ENCODE peak calls at places on chromosome 19, in eight cellular contexts. Z is transverse colon, S is substantia nigra, O is activated T-helper 1 cell treated with Interleukin-2 at 50 U/mL for 16 hours, X is cardiac fibroblast, W is upper lobe of left lung, T is posterior cingulate gyrus, C is WERI-Rb-1. Y is an unnamed sample.

GRCh38 chr19:5896365-5897076 is 7.1 kb downstream of the NDUFA11 start:
- DNase-seq in W (no peak), C (no peak), T (no peak), O (no peak), Z (no peak), X (no peak), S (no peak), Y (no peak)

GRCh38 chr19:37932985-37933953 is 26.3 kb downstream of the SIPA1L3 start:
- DNase-seq in S (no peak), O (no peak), X (peak; percentile 49), T (no peak), C (no peak), Z (peak; percentile 75), W (peak; percentile 34), Y (no peak)

GRCh38 chr19:29501816-29502580 is 23.8 kb upstream of the VSTM2B start:
- DNase-seq in S (no peak), C (no peak), O (no peak), T (no peak), X (no peak), Z (no peak), W (peak; percentile 5), Y (no peak)

GRCh38 chr19:43362179-43362578 is 8.7 kb downstream of the CD177 start:
- DNase-seq in W (no peak), X (peak; percentile 28), C (no peak), Z (no peak), S (no peak), T (no peak), O (no peak), Y (no peak)

GRCh38 chr19:633786-634639 is 676 bp upstream of the POLRMT start:
- DNase-seq in T (no peak), C (no peak), X (no peak), S (no peak), W (no peak), Z (no peak), O (no peak), Y (no peak)

GRCh38 chr19:11450570-11451326 is 15.3 kb downstream of the PRKCSH start:
- DNase-seq in Z (no peak), C (no peak), S (no peak), T (no peak), X (no peak), W (no peak), O (no peak), Y (no peak)

GRCh38 chr19:8135946-8136618 is 13.3 kb downstream of the FBN3 start:
- DNase-seq in S (no peak), C (no peak), T (no peak), Z (no peak), X (no peak), W (no peak), O (no peak), Y (no peak)

GRCh38 chr19:40623403-40624239 is 22.5 kb downstream of the LTBP4 start:
- DNase-seq in O (no peak), T (no peak), C (peak; percentile 57), W (no peak), X (no peak), S (no peak), Z (peak; percentile 85), Y (no peak)

GRCh38 chr19:3868770-3869456 is at the start of gene ZFR2:
- DNase-seq in W (no peak), Z (no peak), S (no peak), C (peak; percentile 22), O (no peak), X (no peak), T (peak; percentile 91), Y (peak; percentile 6)

GRCh38 chr19:3336680-3337523 is 29.5 kb upstream of the NFIC start:
- DNase-seq in T (peak; percentile 94), X (peak; percentile 65), O (no peak), W (peak; percentile 94), C (peak; percentile 88), S (peak; percentile 86), Z (peak; percentile 94), Y (no peak)

GRCh38 chr19:50309396-50310125 is 19.6 kb downstream of the KCNC3 start:
- DNase-seq in Z (no peak), T (no peak), X (no peak), S (no peak), O (no peak), C (no peak), W (no peak), Y (no peak)

GRCh38 chr19:3606174-3606689 is 443 bp downstream of the TBXA2R start:
- DNase-seq in T (no peak), X (no peak), C (peak; percentile 58), Z (peak; percentile 80), W (peak; percentile 46), S (no peak), O (no peak), Y (no peak)

GRCh38 chr19:47109541-47110375 is 3.8 kb downstream of the ZC3H4 start:
- DNase-seq in W (peak; percentile 47), O (no peak), Z (peak; percentile 56), C (no peak), S (no peak), T (peak; percentile 27), X (peak; percentile 66), Y (peak; percentile 55)

GRCh38 chr19:30228113-30228725 is 144.0 kb upstream of the ZNF536 start:
- DNase-seq in X (no peak), W (no peak), S (no peak), O (no peak), C (peak; percentile 35), T (no peak), Z (peak; percentile 13), Y (no peak)

GRCh38 chr19:51695702-51696315 is 2.7 kb downstream of the SPACA6 start:
- DNase-seq in C (no peak), W (no peak), O (no peak), S (no peak), X (no peak), Z (no peak), T (no peak), Y (no peak)

GRCh38 chr19:10109528-10109927 is 2.0 kb upstream of the P2RY11 start:
- DNase-seq in O (no peak), T (no peak), C (no peak), S (no peak), Z (no peak), X (no peak), W (no peak), Y (no peak)

GRCh38 chr19:2186071-2186846 is 22.5 kb downstream of the DOT1L start:
- DNase-seq in Z (peak; percentile 69), C (no peak), O (no peak), S (no peak), X (peak; percentile 73), T (peak; percentile 93), W (peak; percentile 83), Y (no peak)

GRCh38 chr19:7904074-7905020 is 670 bp downstream of the MAP2K7 start:
- DNase-seq in W (peak; percentile 36), S (no peak), X (no peak), O (no peak), C (no peak), Z (peak; percentile 62), T (no peak), Y (peak; percentile 46)

GRCh38 chr19:11480081-11480926 is 542 bp downstream of the ELAVL3 start:
- DNase-seq in C (no peak), Z (no peak), X (no peak), O (no peak), S (peak; percentile 26), T (peak; percentile 82), W (no peak), Y (no peak)

GRCh38 chr19:46542428-46543230 is 47.0 kb upstream of the PNMA8B start:
- DNase-seq in S (peak; percentile 72), O (peak; percentile 53), C (peak; percentile 91), X (peak; percentile 94), W (peak; percentile 96), T (peak; percentile 91), Z (peak; percentile 91), Y (peak; percentile 68)

GRCh38 chr19:17114414-17114831 is 38.8 kb downstream of the MYO9B start:
- DNase-seq in T (no peak), W (no peak), X (no peak), S (no peak), O (no peak), C (no peak), Z (no peak), Y (no peak)

GRCh38 chr19:30214651-30215051 is 157.5 kb upstream of the ZNF536 start:
- DNase-seq in T (no peak), C (no peak), X (no peak), W (no peak), O (no peak), Z (no peak), S (no peak), Y (no peak)

GRCh38 chr19:11020423-11020822 is 59.6 kb downstream of the SMARCA4 start:
- DNase-seq in W (no peak), S (no peak), X (no peak), O (no peak), Z (no peak), T (no peak), C (no peak), Y (no peak)

GRCh38 chr19:17035842-17036424 is 9.3 kb upstream of the CPAMD8 start:
- DNase-seq in W (peak; percentile 48), S (no peak), O (no peak), T (no peak), X (no peak), C (no peak), Z (peak; percentile 26), Y (no peak)

GRCh38 chr19:42323852-42324654 is 1.4 kb upstream of the MEGF8 start:
- DNase-seq in C (no peak), W (no peak), S (no peak), O (no peak), X (no peak), Z (peak; percentile 32), T (peak; percentile 73), Y (no peak)

GRCh38 chr19:824885-825284 is 2.8 kb upstream of the AZU1 start:
- DNase-seq in C (no peak), Z (no peak), X (no peak), T (no peak), S (no peak), W (peak; percentile 52), O (no peak), Y (no peak)

GRCh38 chr19:4229179-4229931 is at the start of gene EBI3:
- DNase-seq in T (no peak), X (peak; percentile 61), Z (peak; percentile 34), S (peak; percentile 9), W (peak; percentile 28), C (peak; percentile 37), O (no peak), Y (peak; percentile 41)